ENCODE peak calls at places on chromosome 14, in four cellular contexts. P, R, G and W are unnamed samples.

GRCh38 chr14:27387458-27387857 is 789.6 kb upstream of the NOVA1 start:
- ATAC-seq in R (no peak), P (no peak), G (no peak), W (no peak)

GRCh38 chr14:61977217-61977616 is 215.0 kb downstream of the SNAPC1 start:
- ATAC-seq in P (no peak), G (no peak), R (no peak), W (no peak)

GRCh38 chr14:89393346-89393745 is 23.7 kb downstream of the FOXN3 start:
- ATAC-seq in P (peak), R (no peak), G (no peak), W (no peak)

GRCh38 chr14:31564194-31564593 is 3.0 kb downstream of the NUBPL start:
- ATAC-seq in P (no peak), G (no peak), R (no peak), W (no peak)

GRCh38 chr14:43786066-43786762 is 720.9 kb downstream of the FSCB start:
- ATAC-seq in G (no peak), P (no peak), R (no peak), W (no peak)

GRCh38 chr14:63951025-63951424 is 98.2 kb downstream of the SYNE2 start:
- ATAC-seq in R (no peak), P (no peak), G (peak), W (no peak)

GRCh38 chr14:63248211-63248610 is 44.0 kb downstream of the RHOJ start:
- ATAC-seq in R (peak), G (no peak), P (no peak), W (peak)

GRCh38 chr14:57391609-57392195 is 1.3 kb downstream of the NAA30 start:
- ATAC-seq in R (no peak), P (no peak), G (no peak), W (no peak)

GRCh38 chr14:76376409-76376877 is 506 bp downstream of the ESRRB start:
- ATAC-seq in P (no peak), G (peak), R (no peak), W (no peak)

GRCh38 chr14:75673345-75673744 is 12.3 kb downstream of the TTLL5 start:
- ATAC-seq in G (no peak), P (no peak), R (no peak), W (no peak)

GRCh38 chr14:99733551-99734405 is 49.7 kb downstream of the CYP46A1 start:
- ATAC-seq in R (no peak), G (no peak), P (no peak), W (no peak)

GRCh38 chr14:51822499-51822898 is 37.9 kb upstream of the GNG2 start:
- ATAC-seq in R (no peak), G (no peak), P (no peak), W (no peak)

GRCh38 chr14:58362798-58363412 is 32.8 kb upstream of the TOMM20L start:
- ATAC-seq in P (peak), G (no peak), R (no peak), W (no peak)

GRCh38 chr14:96173646-96174475 is 30.8 kb upstream of the BDKRB2 start:
- ATAC-seq in P (no peak), R (no peak), G (no peak), W (no peak)

GRCh38 chr14:28756896-28757570 is 9.6 kb upstream of the FOXG1 start:
- ATAC-seq in G (peak), R (no peak), P (no peak), W (no peak)

GRCh38 chr14:56172571-56172971 is 54.4 kb downstream of the PELI2 start:
- ATAC-seq in G (no peak), P (no peak), R (peak), W (no peak)

DNA sequence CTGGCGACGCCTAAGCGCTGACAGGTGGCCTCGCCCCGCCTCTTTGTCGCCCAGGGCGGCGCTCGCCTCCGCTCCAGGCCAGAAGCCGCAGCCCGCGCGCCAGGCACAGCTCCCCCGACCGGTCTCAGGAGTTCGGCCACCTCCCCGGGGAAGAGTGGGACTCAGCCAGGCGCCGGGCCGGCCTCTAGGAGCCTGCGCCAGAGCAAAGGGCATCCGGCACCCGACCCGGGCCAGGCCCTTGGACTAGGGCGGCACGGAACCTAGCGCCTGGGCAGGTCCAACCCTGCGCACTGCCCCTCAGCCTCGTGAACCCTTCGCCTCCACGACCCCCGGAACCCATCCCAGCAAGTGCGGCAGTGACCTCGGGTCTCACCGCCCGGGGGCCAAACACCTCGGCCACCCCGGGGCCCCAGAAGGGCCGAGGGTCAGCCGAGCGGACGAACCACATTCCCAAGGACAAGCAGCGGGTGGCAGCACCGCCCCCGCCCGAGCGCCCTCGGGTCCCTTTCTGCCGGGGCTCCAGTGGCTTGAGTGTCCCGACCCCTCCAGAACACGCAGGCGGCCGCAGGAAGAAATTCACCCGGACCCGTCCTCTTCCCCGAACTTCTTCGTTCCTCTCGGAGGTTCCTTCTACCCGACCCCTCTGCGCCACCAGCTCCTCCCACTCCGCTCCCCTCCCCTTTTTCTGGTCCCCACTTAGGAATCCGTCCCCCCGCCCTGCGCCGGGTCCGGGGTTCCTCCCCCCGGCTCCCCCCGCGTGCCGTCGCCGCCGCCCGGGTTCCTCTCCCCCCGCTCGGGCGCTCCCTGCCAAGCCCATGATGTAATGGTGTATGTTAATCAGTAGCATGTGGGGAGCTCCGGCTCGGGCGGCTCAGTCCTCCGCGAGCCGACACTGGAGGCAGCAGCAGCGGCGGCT is 1.4 kb upstream of the SAMD4A start:
- ATAC-seq in R (peak), G (peak), P (peak), W (peak)
- TF ChIP-seq CTCF in R (peak), G (peak), P (no peak), W (no peak)

DNA sequence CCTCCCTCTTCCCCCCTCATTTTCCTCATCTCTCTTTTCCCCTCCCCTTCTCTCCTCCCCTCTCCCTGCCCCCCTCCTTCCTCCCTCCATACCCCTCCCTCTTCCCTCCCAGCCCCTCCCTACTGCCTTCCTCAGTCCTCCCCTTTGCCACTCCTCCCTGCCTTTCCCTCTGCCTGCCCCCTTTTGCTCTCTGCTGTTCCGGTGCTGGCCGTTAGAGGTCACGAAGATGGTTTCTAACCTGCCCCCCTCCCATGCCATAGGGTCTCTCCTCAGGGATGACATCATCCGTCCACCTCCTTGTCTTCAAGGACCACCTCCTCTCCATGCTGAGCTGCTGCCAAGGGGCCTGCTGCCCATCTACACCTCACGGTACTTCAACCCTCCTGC is 2.5 kb downstream of the MEG3 start:
- ATAC-seq in G (no peak), R (no peak), P (no peak), W (no peak)
- TF ChIP-seq CTCF in G (no peak), R (no peak), P (no peak), W (no peak)

GRCh38 chr14:94826774-94827173 is 56.9 kb upstream of the GSC start:
- ATAC-seq in G (no peak), R (no peak), P (no peak), W (no peak)

GRCh38 chr14:94827711-94828505 is 58.0 kb upstream of the GSC start:
- ATAC-seq in R (peak), G (no peak), P (no peak), W (peak)

GRCh38 chr14:94821705-94822104 is 51.8 kb upstream of the GSC start:
- ATAC-seq in R (no peak), G (no peak), P (no peak), W (no peak)

GRCh38 chr14:94819531-94819930 is 49.6 kb upstream of the GSC start:
- ATAC-seq in R (no peak), G (no peak), P (no peak), W (no peak)

DNA sequence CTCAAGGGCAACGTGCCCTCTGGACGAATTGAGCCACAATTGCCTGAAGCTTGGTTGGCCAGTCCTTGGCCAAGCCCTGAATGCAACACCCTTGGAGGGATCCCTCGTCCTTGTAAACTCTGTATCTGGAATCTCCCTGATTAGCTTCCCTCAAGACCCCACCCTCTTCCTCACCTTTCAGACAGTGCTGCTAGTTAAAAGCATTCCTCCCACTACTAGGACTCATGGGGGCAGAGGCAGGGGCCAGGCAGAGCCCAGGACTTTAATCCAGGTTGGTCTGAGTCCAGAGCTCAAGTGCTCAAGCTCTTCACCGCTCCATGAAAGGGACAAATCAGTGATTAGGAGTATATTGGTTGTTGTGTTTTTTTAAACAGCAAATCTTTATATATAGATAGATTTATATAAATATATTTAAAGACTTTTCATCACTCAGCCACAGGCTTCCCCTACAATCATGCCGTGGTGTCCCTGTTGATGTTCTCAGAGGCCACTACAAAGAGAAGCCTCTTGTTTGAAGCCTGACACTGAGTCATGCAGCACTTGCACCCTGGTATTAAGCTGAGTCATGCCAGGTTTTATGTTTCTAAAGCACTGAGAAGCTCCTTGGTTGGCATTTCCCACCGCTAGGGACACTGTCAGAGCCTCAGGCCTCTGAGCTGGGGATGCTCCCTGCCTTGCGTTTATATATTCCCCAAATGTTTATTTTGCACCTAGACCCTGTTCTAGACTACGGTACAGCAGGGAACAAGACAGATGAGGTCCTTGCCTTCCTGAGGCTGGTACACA is 53.8 kb upstream of the GSC start:
- ATAC-seq in G (no peak), R (no peak), P (no peak), W (no peak)
- TF ChIP-seq CTCF in G (no peak), R (no peak), P (no peak), W (no peak)

GRCh38 chr14:22427771-22428228 is 161.2 kb downstream of the DAD1 start:
- ATAC-seq in P (no peak), R (peak), G (peak), W (peak)
- TF ChIP-seq CTCF in P (no peak), R (no peak), G (no peak), W (no peak)

DNA sequence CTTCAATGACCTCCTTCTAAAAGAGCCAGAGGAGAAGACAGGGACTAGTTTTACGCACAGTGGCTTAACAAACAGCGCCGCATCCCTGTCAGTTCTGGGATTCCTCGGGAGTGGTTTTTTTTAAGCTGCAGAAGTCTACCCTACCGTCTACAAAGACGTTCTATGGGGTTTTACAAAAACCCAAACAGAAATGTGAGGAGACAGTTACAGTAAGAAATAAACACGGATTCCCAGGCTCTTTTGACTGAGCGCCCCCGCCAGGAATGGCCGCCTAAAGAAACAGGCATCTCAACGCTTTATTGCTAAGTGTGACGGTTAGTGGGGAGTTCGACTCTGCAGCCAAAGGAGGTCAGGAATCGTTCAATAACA is 484 bp downstream of the ALKBH1 start:
- ATAC-seq in R (peak), P (peak), G (peak), W (no peak)
- TF ChIP-seq CTCF in R (peak), P (no peak), G (peak), W (no peak)

DNA sequence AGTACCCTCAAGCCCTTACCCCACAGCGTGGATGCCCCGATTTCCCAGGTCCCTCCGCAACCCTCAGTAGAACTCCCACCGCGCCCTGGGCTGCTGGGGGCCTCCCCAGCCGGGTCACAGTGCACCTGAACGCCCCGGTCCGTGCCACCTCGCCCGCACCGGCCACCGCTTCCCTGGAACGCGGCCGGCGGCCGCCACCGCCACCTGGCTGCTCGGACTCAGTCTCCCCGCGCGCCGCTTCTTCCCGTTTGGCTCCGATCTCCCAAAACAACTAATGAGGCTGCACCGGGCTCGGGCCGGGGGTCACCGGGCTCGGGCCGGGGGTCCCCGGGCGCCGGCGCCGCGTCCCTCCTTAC is 1.0 kb downstream of the ITPK1 start:
- ATAC-seq in R (no peak), P (no peak), G (peak), W (no peak)
- TF ChIP-seq CTCF in R (no peak), P (no peak), G (no peak), W (peak)

DNA sequence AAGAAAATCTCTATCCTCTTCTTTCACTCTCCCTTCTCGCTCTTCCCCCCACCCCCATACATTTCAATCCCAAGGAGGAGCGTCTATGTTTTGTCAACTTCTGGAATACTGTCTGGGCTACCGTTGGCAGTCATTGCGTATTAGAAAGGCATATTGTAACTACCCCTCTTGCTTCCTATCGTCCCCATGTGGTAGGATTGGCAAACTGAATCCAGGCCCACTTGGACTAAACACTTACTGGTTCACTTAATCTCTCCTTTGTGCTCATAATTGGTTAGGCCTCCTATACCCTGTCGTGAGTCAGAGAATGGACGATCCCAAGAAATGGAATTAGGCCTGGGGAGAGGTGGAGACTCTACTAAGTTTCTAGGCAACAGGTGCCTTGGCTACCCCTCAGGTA is 68.8 kb upstream of the SLC8A3 start:
- ATAC-seq in G (peak), P (no peak), R (no peak), W (no peak)
- TF ChIP-seq CTCF in G (peak), P (no peak), R (no peak), W (no peak)

GRCh38 chr14:100899841-100900771 is 3.4 kb downstream of the RTL1 start:
- ATAC-seq in P (no peak), R (peak), G (peak), W (peak)
- TF ChIP-seq CTCF in P (no peak), R (no peak), G (no peak), W (no peak)

GRCh38 chr14:21734457-21735074 is 60.9 kb upstream of the OR4E1 start:
- ATAC-seq in R (no peak), P (peak), G (peak), W (no peak)
- TF ChIP-seq CTCF in R (peak), P (peak), G (peak), W (no peak)